ENCODE peak calls at places on chromosomes 11 and 22, in nine cellular contexts. B is stimulated activated naive B cell treated with anti-CD40 and anti-IgM and Interleukin-4, amounts not matched to agents 10 μg/mL and 1 μg/mL and 100 μg/mL, for 72 hours; O is esophagus squamous epithelium; Q is activated CD4-positive, alpha-beta T cell treated with anti-CD3 and anti-CD28 coated beads, Interleukin-2, amount 50 U/mL, for 48 hours; F is SW480; M is hypothalamus; Z is stimulated activated naive CD4-positive, alpha-beta T cell treated with Interleukin-2 at 50 U/mL for 16 hours; P is neural crest cell; R is RCC 7860. X is an unnamed sample.

GRCh38 chr11:75311858-75312288 is 39.6 kb downstream of the ARRB1 start:
- DNase-seq in B (no peak), O (no peak), Q (no peak), F (no peak), M (no peak), Z (no peak), P (no peak), R (no peak), X (no peak)

GRCh38 chr11:10730151-10730550 is 20.9 kb upstream of the CTR9 start:
- DNase-seq in B (no peak), O (no peak), Q (no peak), F (no peak), M (no peak), Z (no peak), P (no peak), R (no peak), X (no peak)

GRCh38 chr11:1223346-1224108 is 661 bp downstream of the MUC5B start:
- DNase-seq in B (no peak), O (no peak), Q (no peak), F (no peak), M (no peak), Z (no peak), P (no peak), R (no peak), X (no peak)

GRCh38 chr22:27554106-27554814 is 247.3 kb downstream of the MN1 start:
- DNase-seq in B (no peak), O (no peak), Q (no peak), F (no peak), M (no peak), Z (no peak), P (no peak), R (no peak), X (no peak)

GRCh38 chr22:27133951-27134664 is 476.7 kb downstream of the MIAT start:
- DNase-seq in B (peak; percentile 9), O (no peak), Q (peak; percentile 16), F (peak; percentile 83), M (no peak), Z (no peak), P (no peak), R (peak; percentile 97), X (no peak)

GRCh38 chr22:35467788-35468187 is 67.8 kb downstream of the MCM5 start:
- DNase-seq in B (no peak), O (no peak), Q (no peak), F (no peak), M (peak; percentile 16), Z (no peak), P (peak; percentile 51), R (no peak), X (no peak)

GRCh38 chr11:74806267-74806666 is 57.6 kb downstream of the RNF169 start:
- DNase-seq in B (no peak), O (no peak), Q (no peak), F (no peak), M (no peak), Z (no peak), P (no peak), R (no peak), X (no peak)

GRCh38 chr11:17384002-17384511 is 4.4 kb downstream of the KCNJ11 start:
- DNase-seq in B (peak; percentile 48), O (no peak), Q (peak; percentile 83), F (peak; percentile 76), M (peak; percentile 40), Z (peak; percentile 70), P (peak; percentile 86), R (peak; percentile 49), X (peak; percentile 96)

GRCh38 chr22:41687901-41688364 is 734 bp downstream of the SNU13 start:
- DNase-seq in B (no peak), O (no peak), Q (peak; percentile 27), F (peak; percentile 22), M (no peak), Z (no peak), P (no peak), R (no peak), X (peak; percentile 33)

GRCh38 chr11:64852804-64853520 is 8.5 kb upstream of the CDC42BPG start:
- DNase-seq in B (peak; percentile 52), O (no peak), Q (no peak), F (no peak), M (no peak), Z (no peak), P (no peak), R (no peak), X (no peak)

GRCh38 chr11:80873309-80873999 is 1432.6 kb upstream of the TENM4 start:
- DNase-seq in B (no peak), O (no peak), Q (no peak), F (no peak), M (no peak), Z (no peak), P (no peak), R (no peak), X (no peak)

GRCh38 chr11:131145806-131146205 is 224.6 kb upstream of the NTM start:
- DNase-seq in B (no peak), O (no peak), Q (no peak), F (no peak), M (no peak), Z (no peak), P (no peak), R (no peak), X (no peak)

GRCh38 chr11:75428301-75428724 is 4.7 kb downstream of the KLHL35 start:
- DNase-seq in B (peak; percentile 76), O (peak; percentile 11), Q (peak; percentile 70), F (no peak), M (peak; percentile 33), Z (peak; percentile 60), P (peak; percentile 64), R (no peak), X (peak; percentile 99)

GRCh38 chr11:109039611-109040010 is 374.7 kb downstream of the DDX10 start:
- DNase-seq in B (no peak), O (no peak), Q (no peak), F (no peak), M (no peak), Z (no peak), P (no peak), R (no peak), X (no peak)

X was measured in HT-29.